ENCODE peak calls at places on chromosomes 5 and 9, in five cellular contexts. One of them, this sample, is unnamed.

GRCh38 chr9:113805753-113806152 is 70.4 kb upstream of the ZNF618 start:
- DNase-seq in CD8-positive, alpha-beta memory T cell: no peak
- DNase-seq in kidney glomerular epithelial cell: no peak
- DNase-seq in stomach: no peak
- DNase-seq in A549: no peak
- DNase-seq in this sample: peak; percentile 53

GRCh38 chr9:22379272-22379671 is 67.4 kb upstream of the DMRTA1 start:
- DNase-seq in CD8-positive, alpha-beta memory T cell: no peak
- DNase-seq in kidney glomerular epithelial cell: no peak
- DNase-seq in stomach: no peak
- DNase-seq in A549: no peak
- DNase-seq in this sample: no peak

GRCh38 chr9:82147798-82148440 is 159.3 kb downstream of the SPATA31D1 start:
- DNase-seq in CD8-positive, alpha-beta memory T cell: no peak
- DNase-seq in kidney glomerular epithelial cell: peak; percentile 31
- DNase-seq in stomach: no peak
- DNase-seq in A549: no peak
- DNase-seq in this sample: no peak

GRCh38 chr9:96137666-96138429 is 164.1 kb downstream of the HSD17B3 start:
- DNase-seq in CD8-positive, alpha-beta memory T cell: no peak
- DNase-seq in kidney glomerular epithelial cell: no peak
- DNase-seq in stomach: no peak
- DNase-seq in A549: no peak
- DNase-seq in this sample: no peak

GRCh38 chr9:14769235-14769580 is 46.7 kb upstream of the CER1 start:
- DNase-seq in CD8-positive, alpha-beta memory T cell: no peak
- DNase-seq in kidney glomerular epithelial cell: no peak
- DNase-seq in stomach: no peak
- DNase-seq in A549: peak; percentile 57
- DNase-seq in this sample: no peak

GRCh38 chr9:81150016-81150625 is 539.2 kb downstream of the TLE1 start:
- DNase-seq in CD8-positive, alpha-beta memory T cell: no peak
- DNase-seq in kidney glomerular epithelial cell: no peak
- DNase-seq in stomach: no peak
- DNase-seq in A549: no peak
- DNase-seq in this sample: no peak

GRCh38 chr9:86282979-86283535 is 719 bp upstream of the ISCA1 start:
- DNase-seq in CD8-positive, alpha-beta memory T cell: no peak
- DNase-seq in kidney glomerular epithelial cell: peak; percentile 75
- DNase-seq in stomach: no peak
- DNase-seq in A549: no peak
- DNase-seq in this sample: no peak

GRCh38 chr9:133257398-133258053 is 17.5 kb downstream of the ABO start:
- DNase-seq in CD8-positive, alpha-beta memory T cell: no peak
- DNase-seq in kidney glomerular epithelial cell: no peak
- DNase-seq in stomach: peak; percentile 47
- DNase-seq in A549: no peak
- DNase-seq in this sample: no peak

GRCh38 chr9:7237473-7238243 is 479.9 kb downstream of the KDM4C start:
- DNase-seq in CD8-positive, alpha-beta memory T cell: no peak
- DNase-seq in kidney glomerular epithelial cell: no peak
- DNase-seq in stomach: no peak
- DNase-seq in A549: no peak
- DNase-seq in this sample: no peak

GRCh38 chr5:64180661-64181343 is 15.2 kb downstream of the RNF180 start:
- DNase-seq in CD8-positive, alpha-beta memory T cell: no peak
- DNase-seq in kidney glomerular epithelial cell: no peak
- DNase-seq in stomach: no peak
- DNase-seq in A549: no peak
- DNase-seq in this sample: no peak

GRCh38 chr5:133110709-133111108 is 58.9 kb downstream of the HSPA4 start:
- DNase-seq in CD8-positive, alpha-beta memory T cell: no peak
- DNase-seq in kidney glomerular epithelial cell: no peak
- DNase-seq in stomach: no peak
- DNase-seq in A549: no peak
- DNase-seq in this sample: no peak

GRCh38 chr5:133831506-133832224 is 136.8 kb downstream of the C5orf15 start:
- DNase-seq in CD8-positive, alpha-beta memory T cell: no peak
- DNase-seq in kidney glomerular epithelial cell: peak; percentile 55
- DNase-seq in stomach: no peak
- DNase-seq in A549: no peak
- DNase-seq in this sample: no peak

GRCh38 chr9:20562051-20562450 is 60.2 kb downstream of the MLLT3 start:
- DNase-seq in CD8-positive, alpha-beta memory T cell: no peak
- DNase-seq in kidney glomerular epithelial cell: no peak
- DNase-seq in stomach: no peak
- DNase-seq in A549: no peak
- DNase-seq in this sample: no peak

GRCh38 chr9:108333406-108334031 is 522.3 kb downstream of the ACTL7B start:
- DNase-seq in CD8-positive, alpha-beta memory T cell: no peak
- DNase-seq in kidney glomerular epithelial cell: no peak
- DNase-seq in stomach: no peak
- DNase-seq in A549: no peak
- DNase-seq in this sample: no peak

GRCh38 chr5:173573126-173573960 is 43.1 kb downstream of the BOD1 start:
- DNase-seq in CD8-positive, alpha-beta memory T cell: peak; percentile 50
- DNase-seq in kidney glomerular epithelial cell: peak; percentile 15
- DNase-seq in stomach: peak; percentile 79
- DNase-seq in A549: peak; percentile 55
- DNase-seq in this sample: peak; percentile 95

GRCh38 chr9:4021621-4022213 is 278.2 kb downstream of the GLIS3 start:
- DNase-seq in CD8-positive, alpha-beta memory T cell: no peak
- DNase-seq in kidney glomerular epithelial cell: no peak
- DNase-seq in stomach: no peak
- DNase-seq in A549: no peak
- DNase-seq in this sample: no peak

GRCh38 chr5:172820046-172820767 is 13.8 kb upstream of the ERGIC1 start:
- DNase-seq in CD8-positive, alpha-beta memory T cell: no peak
- DNase-seq in kidney glomerular epithelial cell: peak; percentile 91
- DNase-seq in stomach: peak; percentile 78
- DNase-seq in A549: no peak
- DNase-seq in this sample: no peak

GRCh38 chr5:103505581-103506305 is 56.8 kb downstream of the NUDT12 start:
- DNase-seq in CD8-positive, alpha-beta memory T cell: no peak
- DNase-seq in kidney glomerular epithelial cell: no peak
- DNase-seq in stomach: no peak
- DNase-seq in A549: peak; percentile 12
- DNase-seq in this sample: no peak

GRCh38 chr5:90166816-90167215 is 242.7 kb downstream of the CETN3 start:
- DNase-seq in CD8-positive, alpha-beta memory T cell: no peak
- DNase-seq in kidney glomerular epithelial cell: no peak
- DNase-seq in stomach: no peak
- DNase-seq in A549: no peak
- DNase-seq in this sample: no peak

GRCh38 chr5:124372457-124372856 is 374.0 kb downstream of the ZNF608 start:
- DNase-seq in CD8-positive, alpha-beta memory T cell: no peak
- DNase-seq in kidney glomerular epithelial cell: no peak
- DNase-seq in stomach: no peak
- DNase-seq in A549: no peak
- DNase-seq in this sample: no peak

GRCh38 chr5:120504057-120504456 is 40.0 kb downstream of the PRR16 start:
- DNase-seq in CD8-positive, alpha-beta memory T cell: no peak
- DNase-seq in kidney glomerular epithelial cell: no peak
- DNase-seq in stomach: no peak
- DNase-seq in A549: no peak
- DNase-seq in this sample: no peak

GRCh38 chr5:6472792-6473191 is 24.1 kb downstream of the UBE2QL1 start:
- DNase-seq in CD8-positive, alpha-beta memory T cell: no peak
- DNase-seq in kidney glomerular epithelial cell: no peak
- DNase-seq in stomach: peak; percentile 21
- DNase-seq in A549: no peak
- DNase-seq in this sample: no peak

GRCh38 chr5:23330726-23331125 is 176.7 kb upstream of the PRDM9 start:
- DNase-seq in CD8-positive, alpha-beta memory T cell: no peak
- DNase-seq in kidney glomerular epithelial cell: no peak
- DNase-seq in stomach: no peak
- DNase-seq in A549: no peak
- DNase-seq in this sample: no peak